ENCODE peak calls at places on chromosomes 3 and 15, in ten cellular contexts. M is AG10803; E is MCF 10A; G is glutamatergic neuron; D is memory B cell; U is putamen; B is AML-193; I is GM10248; T is WTC11; J is activated CD4-positive, alpha-beta T cell treated with anti-CD3 and anti-CD28 coated beads, Interleukin-2, amount 50 U/mL, for 24 hours. C is an unnamed sample.

GRCh38 chr3:122774564-122774963 is 19.1 kb downstream of the HSPBAP1 start:
- DNase-seq in M (peak), E (no peak), G (no peak), D (no peak), U (no peak), B (no peak), I (peak), T (no peak), J (no peak), C (no peak)

GRCh38 chr15:59326856-59327255 is 45.8 kb downstream of the MYO1E start:
- DNase-seq in M (no peak), E (no peak), G (no peak), D (no peak), U (no peak), B (no peak), I (no peak), T (no peak), J (no peak), C (no peak)

GRCh38 chr15:28896944-28897343 is 11.2 kb downstream of the APBA2 start:
- DNase-seq in M (peak), E (no peak), G (no peak), D (no peak), U (no peak), B (no peak), I (no peak), T (no peak), J (no peak), C (no peak)

GRCh38 chr15:65939901-65940617 is 70.8 kb downstream of the RAB11A start:
- DNase-seq in M (peak), E (peak), G (no peak), D (no peak), U (no peak), B (no peak), I (no peak), T (no peak), J (no peak), C (no peak)

GRCh38 chr3:128426128-128426921 is 40.4 kb downstream of the DNAJB8 start:
- DNase-seq in M (peak), E (peak), G (peak), D (peak), U (peak), B (peak), I (peak), T (peak), J (peak), C (peak)

GRCh38 chr3:185822221-185822956 is 2.5 kb downstream of the IGF2BP2 start:
- DNase-seq in M (peak), E (peak), G (no peak), D (no peak), U (no peak), B (no peak), I (no peak), T (no peak), J (no peak), C (no peak)

GRCh38 chr3:160837394-160837975 is 81.5 kb downstream of the PPM1L start:
- DNase-seq in M (no peak), E (no peak), G (no peak), D (no peak), U (no peak), B (peak), I (no peak), T (no peak), J (no peak), C (no peak)

GRCh38 chr3:59798372-59799086 is 748.7 kb upstream of the CFAP20DC start:
- DNase-seq in M (no peak), E (peak), G (no peak), D (no peak), U (no peak), B (no peak), I (no peak), T (no peak), J (no peak), C (no peak)

GRCh38 chr3:29280675-29281264 is at the start of gene RBMS3:
- DNase-seq in M (peak), E (peak), G (peak), D (no peak), U (peak), B (peak), I (peak), T (peak), J (no peak), C (peak)

C was measured in upper lobe of right lung.